ENCODE peak calls at places on chromosomes 7 and 10, in four cellular contexts. O is GM12891, Z is K562, Q is GM12878. M is an unnamed sample.

GRCh38 chr7:29527709-29528108 is 35.9 kb upstream of the PRR15 start:
- DNase-seq in O (no peak), Z (no peak), Q (no peak), M (no peak)

GRCh38 chr7:98228801-98229200 is 17.6 kb downstream of the BHLHA15 start:
- DNase-seq in O (no peak), Z (peak), Q (no peak), M (no peak)

GRCh38 chr10:69181433-69181832 is 1.4 kb downstream of the SUPV3L1 start:
- DNase-seq in O (no peak), Z (no peak), Q (no peak), M (no peak)

GRCh38 chr10:7585228-7585627 is 81.5 kb downstream of the ITIH5 start:
- DNase-seq in O (no peak), Z (no peak), Q (no peak), M (no peak)

GRCh38 chr10:118311505-118311904 is 30.6 kb downstream of the FAM204A start:
- DNase-seq in O (no peak), Z (no peak), Q (no peak), M (no peak)

GRCh38 chr10:78512205-78512550 is 478.5 kb downstream of the RPS24 start:
- DNase-seq in O (no peak), Z (no peak), Q (no peak), M (no peak)

GRCh38 chr10:79380125-79380917 is 33.1 kb downstream of the PPIF start:
- DNase-seq in O (no peak), Z (no peak), Q (no peak), M (no peak)

GRCh38 chr7:48088559-48089414 is at the start of gene UPP1:
- DNase-seq in O (peak), Z (peak), Q (peak), M (peak)

GRCh38 chr7:88432321-88432720 is 125.6 kb upstream of the STEAP4 start:
- DNase-seq in O (no peak), Z (no peak), Q (no peak), M (no peak)

GRCh38 chr10:21138769-21139324 is 241.7 kb upstream of the NEBL start:
- DNase-seq in O (no peak), Z (no peak), Q (no peak), M (no peak)

GRCh38 chr10:33478675-33479125 is 144.2 kb upstream of the NRP1 start:
- DNase-seq in O (no peak), Z (no peak), Q (no peak), M (no peak)

GRCh38 chr10:133460208-133460769 is 6.5 kb downstream of the SCART1 start:
- DNase-seq in O (no peak), Z (no peak), Q (no peak), M (no peak)

GRCh38 chr10:7862121-7862514 is 43.8 kb downstream of the TAF3 start:
- DNase-seq in O (no peak), Z (no peak), Q (no peak), M (no peak)

DNA sequence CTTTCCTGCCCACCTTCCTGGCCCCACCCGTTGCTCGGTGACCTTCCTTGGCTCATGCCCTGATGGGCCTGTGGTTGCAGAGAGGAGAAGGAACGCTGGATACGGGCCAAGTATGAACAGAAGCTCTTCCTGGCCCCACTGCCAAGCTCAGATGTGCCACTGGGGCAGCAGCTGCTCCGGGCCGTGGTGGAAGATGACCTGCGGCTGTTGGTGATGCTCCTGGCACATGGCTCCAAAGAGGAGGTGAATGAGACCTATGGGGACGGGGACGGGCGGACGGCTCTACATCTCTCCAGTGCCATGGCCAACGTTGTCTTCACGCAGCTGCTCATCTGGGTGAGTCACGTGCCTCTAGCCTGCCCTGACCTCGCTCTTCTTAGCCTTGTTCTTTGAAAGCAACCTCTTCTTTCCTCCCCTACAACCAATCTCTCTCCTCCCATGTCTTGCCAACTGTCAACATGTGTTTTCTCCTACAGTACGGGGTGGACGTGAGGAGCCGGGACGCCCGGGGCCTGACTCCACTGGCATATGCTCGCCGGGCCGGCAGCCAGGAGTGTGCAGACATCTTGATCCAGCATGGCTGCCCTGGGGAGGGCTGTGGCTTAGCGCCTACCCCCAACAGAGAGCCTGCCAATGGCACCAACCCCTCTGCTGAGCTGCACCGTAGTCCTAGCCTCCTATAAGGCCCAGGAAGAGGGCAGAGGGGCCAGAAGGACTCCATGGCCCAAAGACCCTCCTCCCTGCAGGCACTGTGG is 24.1 kb downstream of the GBX1 start:
- DNase-seq in O (no peak), Z (no peak), Q (no peak), M (no peak)
- TF ChIP-seq SPI1 in O (no peak), Z (no peak), Q (no peak), M (no peak)

GRCh38 chr7:26650081-26650480 is 214.3 kb downstream of the SKAP2 start:
- DNase-seq in O (no peak), Z (no peak), Q (no peak), M (no peak)

GRCh38 chr7:26646666-26647065 is 217.7 kb downstream of the SKAP2 start:
- DNase-seq in O (no peak), Z (no peak), Q (no peak), M (no peak)

GRCh38 chr7:26649388-26649787 is 215.0 kb downstream of the SKAP2 start:
- DNase-seq in O (no peak), Z (no peak), Q (no peak), M (no peak)

GRCh38 chr7:26645126-26645525 is 219.3 kb downstream of the SKAP2 start:
- DNase-seq in O (no peak), Z (no peak), Q (no peak), M (peak)

DNA sequence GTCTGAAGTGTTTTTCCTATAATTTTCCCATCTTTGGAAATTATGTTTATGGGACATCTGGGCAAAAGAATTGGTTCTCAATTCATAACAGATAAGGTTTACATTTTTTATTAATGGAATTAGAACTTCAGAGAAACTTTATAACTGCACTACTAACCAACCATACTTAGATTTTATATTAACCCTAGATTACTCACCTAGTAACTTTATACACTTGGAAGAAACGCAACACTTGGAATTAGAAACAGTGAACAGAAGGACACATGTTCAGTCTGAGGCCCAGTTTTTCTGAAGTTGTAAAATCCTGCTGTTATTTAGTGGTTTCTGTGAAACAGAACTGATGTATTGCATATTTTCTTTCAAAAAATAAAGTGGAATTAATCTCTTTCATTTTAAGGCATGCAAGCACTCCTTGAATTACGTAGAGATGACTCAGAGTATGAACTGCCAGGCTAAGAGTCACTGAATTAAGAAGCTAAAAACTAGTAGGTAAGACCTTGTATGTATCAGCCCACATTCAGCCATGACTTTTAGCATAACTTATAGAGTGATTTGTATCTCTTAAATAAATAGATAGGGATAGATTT is 215.9 kb downstream of the SKAP2 start:
- DNase-seq in O (no peak), Z (no peak), Q (no peak), M (no peak)
- TF ChIP-seq SPI1 in O (no peak), Z (no peak), Q (no peak), M (no peak)

DNA sequence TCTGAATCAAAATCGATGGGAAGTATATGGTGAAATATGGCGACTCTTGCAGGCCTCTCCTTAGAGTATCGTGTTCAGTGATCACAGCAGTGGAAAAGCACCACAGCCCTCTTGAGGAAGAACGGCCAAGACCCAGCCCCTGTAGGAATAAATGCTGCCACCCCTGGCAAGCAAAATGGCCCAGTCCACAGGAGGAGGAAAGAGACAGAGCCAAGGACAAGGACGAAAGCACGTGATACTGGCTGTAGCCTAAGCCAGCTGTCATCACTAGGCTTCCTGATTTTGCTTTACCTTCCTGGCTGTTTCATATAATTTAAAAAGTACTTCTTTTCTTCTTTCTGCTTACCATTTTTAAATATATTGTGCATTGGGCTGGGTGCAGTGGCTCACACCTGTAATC is 395.0 kb upstream of the SHH start:
- DNase-seq in O (no peak), Z (no peak), Q (no peak), M (no peak)
- TF ChIP-seq SPI1 in O (no peak), Z (no peak), Q (no peak), M (no peak)

GRCh38 chr7:45435846-45436245 is 138.3 kb upstream of the ADCY1 start:
- DNase-seq in O (no peak), Z (no peak), Q (no peak), M (peak)
- TF ChIP-seq SPI1 in O (no peak), Z (no peak), Q (no peak), M (no peak)

DNA sequence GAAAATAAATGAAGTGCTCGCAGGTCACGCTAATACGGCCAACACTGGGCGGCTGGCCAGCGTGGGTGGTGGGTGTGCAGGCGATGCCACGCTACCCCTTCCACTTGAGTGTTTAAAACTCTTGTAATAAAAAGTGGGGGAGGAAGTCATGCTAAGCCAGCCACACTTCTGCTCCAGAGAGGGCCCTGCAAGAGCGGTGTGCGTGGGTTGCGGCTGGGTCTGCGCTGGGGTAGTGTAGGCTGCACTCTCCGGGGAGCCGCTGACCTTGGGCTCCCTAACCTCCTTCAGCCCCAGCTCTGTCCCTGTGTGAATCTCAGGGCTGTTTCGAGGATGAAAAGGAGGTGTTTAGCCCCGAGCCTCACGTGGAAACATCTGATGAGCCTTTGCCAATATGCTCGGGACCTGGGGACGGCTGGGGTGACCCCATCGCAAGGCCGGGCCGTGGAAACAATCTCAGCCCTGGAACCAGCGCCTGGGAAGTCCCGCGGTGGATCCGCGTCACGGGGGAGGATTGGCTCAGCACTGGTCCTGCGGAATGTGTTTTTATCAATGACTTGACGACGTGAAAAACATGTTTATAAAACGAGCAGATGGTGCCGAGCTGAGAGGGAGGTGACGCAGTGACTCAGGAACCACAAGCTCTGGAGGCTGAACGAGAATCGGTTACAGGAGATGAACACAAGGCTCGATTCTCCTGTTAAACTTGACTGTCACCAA is 278.5 kb downstream of the DNAJB6 start:
- DNase-seq in O (no peak), Z (no peak), Q (no peak), M (no peak)
- TF ChIP-seq SPI1 in O (no peak), Z (no peak), Q (no peak), M (no peak)

DNA sequence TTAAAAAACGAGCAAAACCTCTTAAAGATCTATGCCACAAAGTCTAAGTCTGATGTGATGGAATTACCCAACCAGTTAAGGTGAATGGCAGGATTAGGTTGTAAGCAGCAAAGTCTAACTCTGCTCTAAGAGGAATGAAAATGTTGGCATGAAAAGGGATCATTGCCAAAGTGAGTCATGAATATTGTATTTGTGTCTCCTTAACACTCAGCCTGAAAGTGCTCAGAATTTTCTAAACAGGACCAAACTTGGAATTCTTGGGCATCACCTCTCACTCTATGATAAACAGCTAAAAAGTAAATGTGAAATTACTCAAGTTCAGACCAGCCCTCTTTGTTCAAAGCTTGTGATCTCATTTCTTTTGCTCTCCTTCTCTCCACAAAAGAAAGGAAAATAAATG is 27.0 kb downstream of the PPP1R3A start:
- DNase-seq in O (no peak), Z (no peak), Q (no peak), M (no peak)
- TF ChIP-seq SPI1 in O (no peak), Z (no peak), Q (no peak), M (no peak)

DNA sequence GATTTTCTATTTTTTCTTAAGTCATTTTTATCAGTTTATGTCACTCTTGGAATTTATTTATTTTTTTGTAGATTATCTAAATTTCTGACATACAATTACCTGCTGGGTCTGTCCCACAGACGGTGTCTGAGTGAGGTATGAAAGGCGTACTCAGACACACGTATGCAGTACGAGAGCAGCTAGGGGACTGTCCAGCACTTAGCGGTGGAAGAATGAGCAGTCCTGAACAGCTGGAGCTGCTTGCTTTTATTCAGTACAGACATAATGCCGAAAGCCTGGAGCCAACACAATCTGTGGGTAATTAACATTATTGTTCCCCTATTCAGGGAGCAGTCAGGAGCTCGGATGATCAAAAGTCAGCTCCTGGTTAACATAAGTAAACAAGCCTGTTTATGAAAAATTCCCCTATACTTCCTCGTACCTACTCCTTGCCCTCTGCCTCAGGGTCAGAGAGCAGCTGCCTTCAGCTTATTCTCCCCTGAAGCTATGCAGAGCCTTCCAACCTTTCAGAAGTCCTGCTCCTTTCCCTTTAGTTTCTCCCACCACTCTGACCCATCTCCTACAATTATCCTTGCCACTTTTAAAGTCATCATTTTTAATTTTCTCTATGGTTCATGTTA is 488.0 kb upstream of the POM121L12 start:
- DNase-seq in O (no peak), Z (no peak), Q (no peak), M (no peak)
- TF ChIP-seq SPI1 in O (no peak), Z (no peak), Q (no peak), M (no peak)

GRCh38 chr10:17456032-17456548 is 1.7 kb upstream of the ST8SIA6 start:
- DNase-seq in O (no peak), Z (no peak), Q (no peak), M (no peak)

GRCh38 chr10:17454801-17455520 is 566 bp upstream of the ST8SIA6 start:
- DNase-seq in O (no peak), Z (peak), Q (no peak), M (no peak)

GRCh38 chr10:17453377-17454091 is 861 bp downstream of the ST8SIA6 start:
- DNase-seq in O (no peak), Z (peak), Q (no peak), M (no peak)

GRCh38 chr10:17454181-17454800 is at the start of gene ST8SIA6:
- DNase-seq in O (peak), Z (peak), Q (no peak), M (peak)

GRCh38 chr10:17457083-17457482 is 2.7 kb upstream of the ST8SIA6 start:
- DNase-seq in O (no peak), Z (no peak), Q (no peak), M (no peak)
- TF ChIP-seq SPI1 in O (no peak), Z (no peak), Q (no peak), M (no peak)

DNA sequence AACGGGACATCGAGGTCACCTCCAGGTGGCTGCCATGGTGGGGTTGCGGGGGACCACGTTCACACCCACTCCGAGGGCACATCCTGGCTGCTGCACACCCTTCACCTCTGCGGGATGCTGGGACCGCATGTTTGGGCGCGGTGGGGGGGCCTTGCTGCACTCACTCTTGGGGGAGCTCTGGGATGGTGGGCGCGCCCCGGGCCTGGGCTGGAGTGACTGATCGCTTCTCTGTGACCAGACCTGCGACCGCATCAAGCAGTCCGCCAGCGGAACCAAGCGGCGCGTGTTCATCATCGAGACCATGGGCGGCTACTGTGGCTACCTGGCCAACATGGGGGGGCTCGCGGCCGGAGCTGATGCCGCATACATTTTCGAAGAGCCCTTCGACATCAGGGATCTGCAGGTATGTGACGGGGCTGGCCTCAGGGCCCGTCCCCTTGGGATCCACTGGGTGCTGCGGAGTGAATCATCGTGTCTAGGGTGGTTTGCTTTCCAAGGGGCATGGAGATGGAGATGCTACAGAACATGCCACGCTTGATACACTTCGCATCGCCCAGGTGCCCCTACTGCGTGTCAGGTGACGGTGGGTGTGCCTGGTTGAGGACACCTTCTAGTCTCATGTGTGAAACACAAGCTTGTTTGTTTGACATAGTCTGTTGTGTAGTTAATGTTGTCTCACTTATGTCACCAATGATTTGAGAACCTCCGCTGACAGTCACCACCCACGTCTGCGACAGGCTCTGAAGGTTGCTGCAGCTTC is 42.8 kb downstream of the PITRM1 start:
- DNase-seq in O (no peak), Z (no peak), Q (no peak), M (no peak)
- TF ChIP-seq SPI1 in O (no peak), Z (no peak), Q (no peak), M (no peak)

GRCh38 chr10:63595072-63595471 is 73.9 kb downstream of the REEP3 start:
- DNase-seq in O (no peak), Z (no peak), Q (no peak), M (no peak)

GRCh38 chr10:63596924-63597323 is 75.7 kb downstream of the REEP3 start:
- DNase-seq in O (no peak), Z (no peak), Q (no peak), M (peak)

GRCh38 chr10:63588436-63589180 is 67.4 kb downstream of the REEP3 start:
- DNase-seq in O (no peak), Z (no peak), Q (no peak), M (no peak)

GRCh38 chr10:63591600-63592379 is 70.6 kb downstream of the REEP3 start:
- DNase-seq in O (no peak), Z (no peak), Q (no peak), M (no peak)

DNA sequence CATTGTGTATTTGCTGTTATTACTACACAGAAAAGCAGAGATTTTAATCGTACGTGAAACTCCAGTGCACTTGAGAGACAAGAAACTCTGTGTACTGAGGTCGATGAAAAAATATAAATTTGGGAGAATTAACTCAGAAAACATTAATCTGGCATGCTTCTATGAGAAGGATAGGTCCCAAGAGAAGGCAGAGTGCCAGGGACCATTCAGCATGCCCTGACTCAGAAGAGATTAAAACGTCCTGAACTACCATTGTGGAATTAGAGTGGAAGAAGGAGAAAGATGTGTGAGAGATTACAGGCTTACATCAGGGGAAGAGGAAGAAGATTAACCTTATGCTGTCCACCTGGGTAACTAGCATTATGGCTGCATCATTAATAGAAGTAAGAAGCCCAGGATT is 72.4 kb downstream of the REEP3 start:
- DNase-seq in O (no peak), Z (no peak), Q (no peak), M (no peak)
- TF ChIP-seq SPI1 in O (no peak), Z (no peak), Q (no peak), M (no peak)